ENCODE peak calls at places on chromosomes 12 and 14, in nine cellular contexts. N is NCI-H1417; W is EL; M is neural crest cell; S is KG1; L is naive thymus-derived CD8-positive, alpha-beta T cell; H is NCI-H524; A is NCI-H1436; R is endothelial cell. P is an unnamed sample.
A peak's percentile ranks its signal among the peaks of the same experiment; 100 is the strongest.

GRCh38 chr12:103470664-103471063 is 25.1 kb downstream of the C12orf42 start:
- DNase-seq in N (no peak), W (peak; percentile 2), M (no peak), S (no peak), L (no peak), H (no peak), A (no peak), R (no peak), P (no peak)

GRCh38 chr12:43147893-43148292 is 404.1 kb downstream of the ADAMTS20 start:
- DNase-seq in N (no peak), W (no peak), M (no peak), S (no peak), L (no peak), H (no peak), A (no peak), R (no peak), P (no peak)

GRCh38 chr14:104998801-104999200 is 13.2 kb downstream of the CLBA1 start:
- DNase-seq in N (no peak), W (no peak), M (no peak), S (no peak), L (no peak), H (peak; percentile 30), A (no peak), R (no peak), P (no peak)

GRCh38 chr12:95789126-95790024 is 1.2 kb downstream of the NTN4 start:
- DNase-seq in N (no peak), W (peak; percentile 62), M (peak; percentile 16), S (no peak), L (no peak), H (no peak), A (no peak), R (peak; percentile 18), P (peak; percentile 68)

GRCh38 chr12:103771466-103771865 is 69.6 kb downstream of the NT5DC3 start:
- DNase-seq in N (peak; percentile 27), W (peak; percentile 56), M (peak; percentile 18), S (no peak), L (no peak), H (peak; percentile 25), A (peak; percentile 3), R (peak; percentile 69), P (peak; percentile 37)

GRCh38 chr14:87491816-87492215 is 501.2 kb downstream of the GALC start:
- DNase-seq in N (no peak), W (no peak), M (no peak), S (no peak), L (no peak), H (no peak), A (no peak), R (no peak), P (peak; percentile 42)

GRCh38 chr14:94050231-94050880 is 24.2 kb downstream of the OTUB2 start:
- DNase-seq in N (no peak), W (no peak), M (no peak), S (no peak), L (no peak), H (no peak), A (no peak), R (no peak), P (no peak)

GRCh38 chr12:13435535-13435934 is 239.0 kb downstream of the EMP1 start:
- DNase-seq in N (no peak), W (peak; percentile 28), M (no peak), S (no peak), L (no peak), H (no peak), A (no peak), R (no peak), P (no peak)

GRCh38 chr14:94643316-94644101 is 31.3 kb downstream of the SERPINA3 start:
- DNase-seq in N (no peak), W (no peak), M (no peak), S (no peak), L (no peak), H (no peak), A (no peak), R (no peak), P (no peak)

GRCh38 chr12:132774646-132775275 is 13.1 kb upstream of the ANKLE2 start:
- DNase-seq in N (no peak), W (no peak), M (no peak), S (no peak), L (no peak), H (no peak), A (no peak), R (no peak), P (no peak)

GRCh38 chr12:77816196-77816595 is 14.5 kb upstream of the NAV3 start:
- DNase-seq in N (no peak), W (no peak), M (no peak), S (no peak), L (no peak), H (no peak), A (no peak), R (no peak), P (no peak)

GRCh38 chr12:100151769-100152168 is 9.1 kb upstream of the BLTP3B start:
- DNase-seq in N (no peak), W (no peak), M (no peak), S (no peak), L (no peak), H (no peak), A (no peak), R (no peak), P (peak; percentile 38)

GRCh38 chr12:84727964-84728363 is 184.6 kb downstream of the SLC6A15 start:
- DNase-seq in N (peak; percentile 23), W (peak; percentile 17), M (no peak), S (no peak), L (no peak), H (peak; percentile 1), A (peak; percentile 5), R (no peak), P (no peak)

GRCh38 chr12:131608740-131609665 is 101.9 kb upstream of the SFSWAP start:
- DNase-seq in N (peak; percentile 35), W (peak; percentile 63), M (peak; percentile 79), S (no peak), L (peak; percentile 39), H (no peak), A (no peak), R (peak; percentile 79), P (peak; percentile 70)

GRCh38 chr12:80707830-80708534 is 548 bp downstream of the MYF6 start:
- DNase-seq in N (no peak), W (no peak), M (no peak), S (no peak), L (no peak), H (no peak), A (no peak), R (peak; percentile 49), P (no peak)

GRCh38 chr14:65290830-65291229 is 121.7 kb upstream of the FUT8 start:
- DNase-seq in N (no peak), W (peak; percentile 95), M (no peak), S (no peak), L (no peak), H (no peak), A (no peak), R (no peak), P (peak; percentile 74)

GRCh38 chr14:69574266-69574953 is at the start of gene CCDC177:
- DNase-seq in N (peak; percentile 86), W (peak; percentile 49), M (peak; percentile 74), S (peak; percentile 43), L (peak; percentile 67), H (peak; percentile 92), A (peak; percentile 65), R (peak; percentile 74), P (peak; percentile 46)

GRCh38 chr12:45244561-45245348 is 28.9 kb downstream of the ANO6 start:
- DNase-seq in N (no peak), W (no peak), M (no peak), S (no peak), L (no peak), H (no peak), A (no peak), R (no peak), P (no peak)

GRCh38 chr12:20429876-20430275 is 61.5 kb downstream of the PDE3A start:
- DNase-seq in N (no peak), W (no peak), M (no peak), S (no peak), L (no peak), H (no peak), A (no peak), R (no peak), P (no peak)

GRCh38 chr14:77266336-77266735 is 4.7 kb downstream of the NGB start:
- DNase-seq in N (no peak), W (no peak), M (no peak), S (no peak), L (no peak), H (no peak), A (no peak), R (no peak), P (no peak)

GRCh38 chr12:124790650-124791400 is 72.8 kb downstream of the SCARB1 start:
- DNase-seq in N (peak; percentile 64), W (no peak), M (no peak), S (no peak), L (no peak), H (peak; percentile 77), A (peak; percentile 66), R (no peak), P (no peak)

GRCh38 chr12:15910864-15911696 is at the start of gene DERA:
- DNase-seq in N (peak; percentile 83), W (peak; percentile 82), M (peak; percentile 74), S (peak; percentile 2), L (peak; percentile 56), H (peak; percentile 58), A (peak; percentile 49), R (peak; percentile 87), P (peak; percentile 90)

GRCh38 chr12:71503579-71504470 is 64.2 kb downstream of the LGR5 start:
- DNase-seq in N (peak; percentile 58), W (no peak), M (no peak), S (peak; percentile 61), L (no peak), H (no peak), A (no peak), R (no peak), P (no peak)

GRCh38 chr14:89493406-89493805 is 76.4 kb upstream of the FOXN3 start:
- DNase-seq in N (no peak), W (no peak), M (no peak), S (no peak), L (no peak), H (no peak), A (no peak), R (no peak), P (no peak)

GRCh38 chr12:93892431-93893210 is 215.4 kb downstream of the CRADD start:
- DNase-seq in N (peak; percentile 52), W (no peak), M (peak; percentile 6), S (no peak), L (no peak), H (no peak), A (no peak), R (no peak), P (no peak)

GRCh38 chr14:35991356-35991755 is 165.2 kb downstream of the BRMS1L start:
- DNase-seq in N (no peak), W (no peak), M (no peak), S (no peak), L (no peak), H (peak; percentile 83), A (no peak), R (no peak), P (no peak)

GRCh38 chr12:75656650-75657049 is 145.2 kb upstream of the KRR1 start:
- DNase-seq in N (no peak), W (peak; percentile 93), M (no peak), S (no peak), L (no peak), H (no peak), A (no peak), R (no peak), P (peak; percentile 56)

GRCh38 chr14:39229222-39229543 is 4.5 kb upstream of the MIA2 start:
- DNase-seq in N (no peak), W (no peak), M (no peak), S (no peak), L (no peak), H (no peak), A (no peak), R (no peak), P (no peak)

GRCh38 chr14:93894992-93895391 is 32.2 kb upstream of the FAM181A start:
- DNase-seq in N (no peak), W (no peak), M (no peak), S (no peak), L (no peak), H (peak; percentile 69), A (no peak), R (no peak), P (no peak)

GRCh38 chr12:123089631-123090353 is 61.1 kb downstream of the PITPNM2 start:
- DNase-seq in N (no peak), W (peak; percentile 96), M (no peak), S (peak; percentile 24), L (no peak), H (no peak), A (no peak), R (no peak), P (peak; percentile 64)

GRCh38 chr12:8527250-8528130 is 13.2 kb downstream of the CLEC4E start:
- DNase-seq in N (no peak), W (no peak), M (no peak), S (no peak), L (no peak), H (no peak), A (no peak), R (no peak), P (no peak)

P was measured in HT-29.